ENCODE peak calls at places on chromosomes 4 and X, in eight cellular contexts. P, R, S, K, C, T, F and A are unnamed samples.

GRCh38 chr4:98682719-98683118 is 24.3 kb upstream of the TSPAN5 start:
- DNase-seq in P (no peak), R (peak), S (no peak), K (no peak), C (no peak), T (no peak), F (no peak), A (peak)

GRCh38 chr4:147299205-147299604 is 181.7 kb upstream of the EDNRA start:
- DNase-seq in P (no peak), R (no peak), S (no peak), K (no peak), C (no peak), T (no peak), F (no peak), A (no peak)

GRCh38 chrX:11781734-11782370 is 23.8 kb downstream of the MSL3 start:
- DNase-seq in P (no peak), R (no peak), S (no peak), K (no peak), C (no peak), T (no peak), F (no peak), A (no peak)

GRCh38 chrX:39039890-39040289 is 238.6 kb downstream of the MID1IP1 start:
- DNase-seq in P (no peak), R (no peak), S (no peak), K (no peak), C (no peak), T (no peak), F (no peak), A (no peak)

GRCh38 chrX:21735038-21735752 is 22.7 kb downstream of the SMPX start:
- DNase-seq in P (no peak), R (no peak), S (no peak), K (no peak), C (no peak), T (no peak), F (no peak), A (no peak)

GRCh38 chrX:139187738-139188137 is 342.8 kb upstream of the F9 start:
- DNase-seq in P (no peak), R (no peak), S (no peak), K (no peak), C (no peak), T (no peak), F (no peak), A (no peak)

GRCh38 chrX:39753296-39753996 is 344.3 kb downstream of the BCOR start:
- DNase-seq in P (no peak), R (peak), S (no peak), K (no peak), C (no peak), T (no peak), F (no peak), A (peak)

GRCh38 chrX:63754141-63754859 is 30.7 kb downstream of the ARHGEF9 start:
- DNase-seq in P (no peak), R (peak), S (peak), K (peak), C (no peak), T (no peak), F (peak), A (peak)

GRCh38 chrX:41259516-41259915 is 74.4 kb upstream of the DDX3X start:
- DNase-seq in P (no peak), R (no peak), S (no peak), K (no peak), C (no peak), T (no peak), F (no peak), A (no peak)

GRCh38 chr4:8532245-8532781 is 47.9 kb upstream of the GPR78 start:
- DNase-seq in P (no peak), R (no peak), S (no peak), K (no peak), C (no peak), T (no peak), F (no peak), A (no peak)

GRCh38 chr4:48693856-48694574 is 86.1 kb downstream of the FRYL start:
- DNase-seq in P (no peak), R (peak), S (no peak), K (no peak), C (no peak), T (no peak), F (no peak), A (no peak)

GRCh38 chrX:15136795-15137194 is 133.1 kb downstream of the ASB9 start:
- DNase-seq in P (no peak), R (no peak), S (no peak), K (no peak), C (no peak), T (no peak), F (no peak), A (no peak)

GRCh38 chr4:7624361-7624760 is 189.6 kb upstream of the PSAPL1 start:
- DNase-seq in P (no peak), R (no peak), S (no peak), K (no peak), C (no peak), T (no peak), F (no peak), A (no peak)

GRCh38 chr4:130393246-130394041 is 1297.5 kb downstream of the C4orf33 start:
- DNase-seq in P (no peak), R (peak), S (no peak), K (no peak), C (no peak), T (no peak), F (no peak), A (peak)

GRCh38 chr4:142778908-142779307 is 67.2 kb downstream of the INPP4B start:
- DNase-seq in P (no peak), R (no peak), S (no peak), K (no peak), C (no peak), T (no peak), F (no peak), A (no peak)

GRCh38 chr4:128286474-128287158 is 997 bp downstream of the PGRMC2 start:
- DNase-seq in P (no peak), R (peak), S (no peak), K (no peak), C (no peak), T (no peak), F (no peak), A (peak)

GRCh38 chr4:86608757-86609375 is 14.8 kb downstream of the PTPN13 start:
- DNase-seq in P (no peak), R (no peak), S (no peak), K (no peak), C (no peak), T (no peak), F (no peak), A (no peak)

GRCh38 chrX:139881572-139881971 is 51.3 kb downstream of the ATP11C start:
- DNase-seq in P (peak), R (peak), S (no peak), K (no peak), C (no peak), T (no peak), F (no peak), A (no peak)

GRCh38 chr4:15006416-15007024 is 4.2 kb downstream of the CPEB2 start:
- DNase-seq in P (no peak), R (peak), S (no peak), K (no peak), C (no peak), T (no peak), F (no peak), A (no peak)

GRCh38 chrX:74705269-74705668 is 90.8 kb upstream of the RLIM start:
- DNase-seq in P (no peak), R (no peak), S (no peak), K (no peak), C (no peak), T (no peak), F (no peak), A (no peak)

GRCh38 chrX:49876750-49877149 is 2.5 kb upstream of the USP27X start:
- DNase-seq in P (no peak), R (peak), S (peak), K (peak), C (no peak), T (no peak), F (peak), A (peak)

GRCh38 chrX:103678199-103678993 is 8.1 kb downstream of the MORF4L2 start:
- DNase-seq in P (no peak), R (peak), S (no peak), K (no peak), C (no peak), T (no peak), F (no peak), A (peak)

GRCh38 chr4:155569960-155570515 is 96.6 kb upstream of the GUCY1A1 start:
- DNase-seq in P (no peak), R (peak), S (no peak), K (no peak), C (no peak), T (no peak), F (no peak), A (peak)

GRCh38 chr4:175927121-175927520 is 115.1 kb upstream of the GPM6A start:
- DNase-seq in P (no peak), R (no peak), S (no peak), K (no peak), C (no peak), T (no peak), F (no peak), A (no peak)

GRCh38 chr4:174119051-174119450 is 164.4 kb downstream of the FBXO8 start:
- DNase-seq in P (peak), R (peak), S (no peak), K (no peak), C (no peak), T (no peak), F (no peak), A (peak)

GRCh38 chr4:186554485-186554884 is 882 bp downstream of the MTNR1A start:
- DNase-seq in P (no peak), R (peak), S (no peak), K (no peak), C (peak), T (peak), F (no peak), A (no peak)

GRCh38 chrX:42384956-42385355 is 393.0 kb downstream of the PPP1R2C start:
- DNase-seq in P (no peak), R (no peak), S (no peak), K (no peak), C (no peak), T (no peak), F (no peak), A (peak)

GRCh38 chrX:19443886-19444530 is 71.3 kb downstream of the MAP3K15 start:
- DNase-seq in P (no peak), R (no peak), S (no peak), K (no peak), C (no peak), T (no peak), F (no peak), A (no peak)